ENCODE peak calls at places on chromosomes 6 and 20, in six cellular contexts. P, Q, H, U, Y and V are unnamed samples.
A peak's percentile ranks its signal among the peaks of the same experiment; 100 is the strongest.

GRCh38 chr6:47134476-47135189 is 92.5 kb upstream of the ADGRF1 start:
- DNase-seq in P (peak; percentile 50), Q (peak; percentile 80), U (no peak), Y (no peak), H (peak; percentile 94), V (peak; percentile 58)

GRCh38 chr6:159680104-159680503 is 12.9 kb downstream of the SOD2 start:
- DNase-seq in Q (no peak), Y (no peak), P (no peak), H (no peak), U (no peak), V (no peak)

GRCh38 chr20:35295674-35296073 is 3.4 kb upstream of the FAM83C start:
- DNase-seq in H (no peak), P (no peak), Y (no peak), U (no peak), Q (no peak), V (no peak)

GRCh38 chr6:28211840-28212509 is 13.1 kb upstream of the ZSCAN9 start:
- DNase-seq in U (no peak), Y (no peak), P (no peak), Q (peak; percentile 66), H (no peak), V (peak; percentile 52)

GRCh38 chr20:49862607-49863200 is 50.1 kb downstream of the SLC9A8 start:
- DNase-seq in H (no peak), Q (no peak), Y (no peak), U (no peak), P (no peak), V (peak; percentile 64)

GRCh38 chr6:30743099-30744053 is 889 bp upstream of the FLOT1 start:
- DNase-seq in Q (peak; percentile 57), U (no peak), P (no peak), Y (peak; percentile 44), H (no peak), V (peak; percentile 35)

GRCh38 chr6:3422457-3422816 is 34.4 kb downstream of the SLC22A23 start:
- DNase-seq in U (no peak), H (no peak), Y (peak; percentile 54), P (no peak), Q (no peak), V (no peak)

GRCh38 chr6:20946037-20946436 is 411.8 kb downstream of the CDKAL1 start:
- DNase-seq in Y (no peak), U (no peak), H (no peak), P (no peak), Q (peak; percentile 11), V (peak; percentile 60)

GRCh38 chr6:112398686-112399085 is 51.6 kb downstream of the RFPL4B start:
- DNase-seq in P (no peak), H (no peak), Q (no peak), Y (no peak), U (no peak), V (no peak)

GRCh38 chr6:31660998-31661866 is 654 bp upstream of the C6orf47 start:
- DNase-seq in H (no peak), U (no peak), Q (peak; percentile 59), Y (no peak), P (no peak), V (peak; percentile 75)

GRCh38 chr20:46999821-47000465 is 105.3 kb downstream of the EYA2 start:
- DNase-seq in Q (no peak), U (no peak), H (no peak), P (no peak), Y (no peak), V (peak; percentile 13)

GRCh38 chr6:33061987-33062386 is 11.5 kb downstream of the HLA-DPA1 start:
- DNase-seq in U (no peak), Y (no peak), Q (peak; percentile 42), H (peak; percentile 18), P (no peak), V (peak; percentile 72)

GRCh38 chr20:53829706-53830521 is 236.3 kb upstream of the ZNF217 start:
- DNase-seq in Q (peak; percentile 17), Y (no peak), P (no peak), U (no peak), H (peak; percentile 48), V (peak; percentile 77)

GRCh38 chr6:28816909-28817807 is 106.6 kb downstream of the TRIM27 start:
- DNase-seq in Q (peak; percentile 85), U (no peak), P (no peak), H (peak; percentile 81), Y (no peak), V (peak; percentile 92)

GRCh38 chr6:50455029-50455428 is 258.3 kb upstream of the TFAP2D start:
- DNase-seq in H (no peak), Q (no peak), P (no peak), Y (no peak), U (no peak), V (no peak)

GRCh38 chr20:2133318-2134183 is 31.9 kb downstream of the STK35 start:
- DNase-seq in Y (no peak), H (peak; percentile 41), P (no peak), U (peak; percentile 14), Q (no peak), V (peak; percentile 47)

GRCh38 chr6:37048851-37049734 is 43.6 kb downstream of the FGD2 start:
- DNase-seq in Q (peak; percentile 63), U (peak; percentile 43), H (no peak), P (peak; percentile 20), Y (no peak), V (no peak)

GRCh38 chr6:111586554-111586953 is 19.1 kb downstream of the TRAF3IP2 start:
- DNase-seq in U (no peak), Q (no peak), P (no peak), Y (no peak), H (no peak), V (no peak)

GRCh38 chr6:53593001-53593488 is 48.1 kb upstream of the GCLC start:
- DNase-seq in P (no peak), H (no peak), Y (no peak), Q (no peak), U (no peak), V (peak; percentile 54)

GRCh38 chr6:108564178-108564577 is 3.5 kb downstream of the FOXO3 start:
- DNase-seq in Q (no peak), Y (no peak), U (no peak), H (no peak), P (no peak), V (no peak)

GRCh38 chr20:20375862-20376261 is 8.0 kb downstream of the INSM1 start:
- DNase-seq in Y (no peak), H (no peak), U (no peak), P (no peak), Q (no peak), V (peak; percentile 41)

GRCh38 chr6:35497571-35498406 is 910 bp upstream of the TEAD3 start:
- DNase-seq in H (peak; percentile 39), U (peak; percentile 46), P (no peak), Y (peak; percentile 71), Q (peak; percentile 86), V (peak; percentile 91)

DNA sequence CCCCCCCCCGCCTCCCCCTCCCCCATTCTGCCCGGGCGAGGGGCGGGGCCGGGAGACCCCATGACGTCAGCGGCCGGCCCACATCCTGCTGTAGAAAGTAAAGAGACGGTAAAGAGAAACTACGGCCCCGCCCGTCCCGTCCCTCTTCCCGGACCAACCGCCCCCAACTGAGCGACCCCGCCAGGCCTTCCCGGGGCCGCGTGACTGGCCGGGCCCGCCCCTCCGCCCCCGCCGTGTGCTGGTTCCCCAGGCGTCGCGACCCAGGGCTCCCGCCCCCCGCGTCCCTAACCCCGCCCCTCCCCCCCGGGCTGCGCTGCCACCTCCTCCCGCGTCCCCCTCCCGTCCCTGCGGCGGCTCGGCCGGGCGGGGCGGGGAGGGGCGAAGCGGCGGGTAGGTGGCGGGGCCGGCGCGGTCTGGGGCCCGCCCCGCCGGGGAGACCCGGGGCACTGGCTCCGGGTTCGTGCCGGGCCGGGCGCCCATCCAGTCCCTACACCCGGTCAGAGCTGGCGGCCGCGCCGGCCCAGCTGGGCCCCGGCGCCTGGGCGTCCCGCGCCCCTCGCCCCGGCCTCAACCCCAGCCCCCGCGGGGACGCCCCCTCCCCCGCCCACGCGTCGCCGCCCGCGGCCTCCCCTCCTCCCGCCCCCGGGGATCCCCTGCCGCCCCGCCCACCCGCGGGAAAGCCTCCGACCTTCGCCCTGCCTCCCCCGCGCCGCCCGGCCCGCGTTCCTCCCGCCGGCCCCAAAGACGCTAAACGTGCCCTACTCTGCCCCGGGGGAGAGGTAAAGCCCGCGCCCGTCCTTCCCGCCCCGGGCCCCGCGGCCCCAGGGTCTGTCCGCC is 618 bp upstream of the HIVEP1 start:
- DNase-seq in Y (peak; percentile 97), Q (peak; percentile 98), H (peak; percentile 95), U (peak; percentile 96), P (peak; percentile 98), V (peak; percentile 98)
- TF ChIP-seq POLR2A in Y (no peak), Q (no peak), H (no peak), U (peak; percentile 47), P (no peak), V (peak; percentile 28)

GRCh38 chr20:63360850-63361497 is at the start of gene CHRNA4:
- DNase-seq in Y (no peak), U (no peak), P (no peak), Q (no peak), H (peak; percentile 38), V (no peak)
- H3K4me3 ChIP-seq in Y (no peak within 1 kb of the TSS), U (no peak within 1 kb of the TSS), P (no peak within 1 kb of the TSS), Q (no peak within 1 kb of the TSS), H (peak within 1 kb of the TSS; percentile 36), V (no peak within 1 kb of the TSS)

GRCh38 chr20:25340380-25340779 is 50.3 kb downstream of the ABHD12 start:
- DNase-seq in P (no peak), U (no peak), H (no peak), Y (no peak), Q (no peak), V (no peak)

GRCh38 chr20:25341716-25342680 is 48.6 kb downstream of the ABHD12 start:
- DNase-seq in U (no peak), Q (no peak), Y (no peak), H (no peak), P (no peak), V (no peak)

GRCh38 chr20:25346349-25346748 is 44.3 kb downstream of the ABHD12 start:
- DNase-seq in Y (no peak), Q (no peak), U (no peak), H (no peak), P (no peak), V (no peak)

GRCh38 chr20:25344634-25345033 is 46.0 kb downstream of the ABHD12 start:
- DNase-seq in Y (no peak), H (no peak), Q (no peak), U (no peak), P (no peak), V (no peak)

DNA sequence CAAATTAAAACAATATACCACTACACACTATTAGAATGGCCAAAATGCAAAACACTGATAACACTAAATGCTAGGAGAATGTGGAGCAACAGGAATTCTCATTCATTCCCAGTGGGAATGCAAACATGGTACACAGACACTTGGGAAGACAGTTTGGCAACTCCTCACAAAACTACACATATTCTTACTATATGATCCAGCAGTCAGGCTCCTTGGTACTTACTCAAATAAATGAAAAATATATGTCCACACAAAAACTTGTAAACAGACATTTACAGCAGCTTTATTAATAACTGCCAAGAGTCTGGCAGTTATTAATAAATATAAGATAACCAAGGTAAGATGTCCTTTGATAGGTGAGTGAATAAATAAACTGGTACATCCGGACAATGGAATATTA is 44.9 kb downstream of the ABHD12 start:
- DNase-seq in Y (no peak), P (no peak), H (no peak), Q (no peak), U (no peak), V (no peak)
- TF ChIP-seq CTCF in Y (no peak), P (no peak), H (no peak), Q (no peak), U (no peak), V (no peak)

DNA sequence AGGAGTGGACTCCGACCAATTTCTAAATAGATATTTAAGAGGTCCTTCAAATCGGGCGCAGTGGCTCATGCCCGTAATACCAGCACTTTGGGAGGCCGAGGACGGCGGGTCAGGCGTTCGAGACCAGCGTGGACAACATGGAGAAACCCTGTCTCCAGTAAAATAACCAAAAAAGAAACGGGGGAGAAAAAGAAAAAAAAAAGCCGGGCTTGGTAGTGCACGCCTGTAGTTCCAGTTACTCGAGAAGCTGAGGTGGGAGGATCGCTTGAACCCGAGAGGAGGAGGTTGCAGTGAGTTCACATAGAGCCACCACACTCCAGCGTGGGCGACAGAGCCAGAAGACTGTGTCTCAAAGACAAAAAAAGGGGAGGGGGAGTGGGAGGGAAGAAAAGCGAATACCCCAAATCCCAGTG is 53.3 kb upstream of the HFE start:
- DNase-seq in P (no peak), U (no peak), H (no peak), Y (no peak), Q (peak; percentile 50), V (peak; percentile 82)
- TF ChIP-seq POLR2A in P (no peak), U (no peak), H (no peak), Y (no peak), Q (no peak), V (no peak)